ENCODE peak calls at places on chromosomes 1 and 21, in four cellular contexts. N, P, R and O are unnamed samples.

GRCh38 chr21:32814528-32814927 is 43.0 kb upstream of the PAXBP1 start:
- DNase-seq in N (no peak), P (no peak), R (no peak), O (no peak)

GRCh38 chr1:13759072-13759471 is 59.1 kb downstream of the PRDM2 start:
- DNase-seq in N (peak; percentile 53), P (no peak), R (no peak), O (no peak)

GRCh38 chr1:160520582-160520981 is 2.5 kb downstream of the SLAMF6 start:
- DNase-seq in R (no peak), N (no peak), P (no peak), O (no peak)

GRCh38 chr1:226407199-226407496 is 745 bp downstream of the PARP1 start:
- DNase-seq in R (no peak), P (no peak), N (no peak), O (no peak)

GRCh38 chr1:40312238-40313205 is 4.6 kb downstream of the COL9A2 start:
- DNase-seq in N (no peak), P (no peak), R (no peak), O (no peak)

GRCh38 chr1:41830711-41831110 is 88.0 kb downstream of the HIVEP3 start:
- DNase-seq in N (no peak), P (peak; percentile 31), R (no peak), O (no peak)

GRCh38 chr1:43600033-43601020 is 49.6 kb upstream of the KDM4A start:
- DNase-seq in R (no peak), N (peak; percentile 49), P (no peak), O (peak; percentile 40)

GRCh38 chr1:231187556-231187955 is 25.7 kb downstream of the TRIM67 start:
- DNase-seq in P (no peak), N (peak; percentile 62), R (no peak), O (no peak)

GRCh38 chr1:2583871-2584341 is 2.7 kb upstream of the PRXL2B start:
- DNase-seq in R (no peak), P (peak; percentile 11), N (peak; percentile 57), O (peak; percentile 64)

GRCh38 chr1:229537894-229538293 is 20.6 kb downstream of the ABCB10 start:
- DNase-seq in P (no peak), N (no peak), R (no peak), O (no peak)

GRCh38 chr1:145961425-145962156 is 2.8 kb downstream of the ANKRD34A start:
- DNase-seq in P (no peak), R (no peak), N (peak; percentile 44), O (no peak)
- H3K9ac ChIP-seq in P (peak overlapping the region; percentile 91), R (no peak overlapping the region), N (peak overlapping the region; percentile 83), O (no peak overlapping the region)

GRCh38 chr1:87151500-87152421 is 176.9 kb upstream of the LMO4 start:
- DNase-seq in R (peak; percentile 63), N (peak; percentile 85), P (peak; percentile 58), O (peak; percentile 85)
- H4K5ac ChIP-seq in R (no peak overlapping the region), N (no peak overlapping the region), P (peak overlapping the region; percentile 62), O (no peak overlapping the region)

GRCh38 chr1:53893999-53894636 is at the start of gene DIO1:
- DNase-seq in R (no peak), N (no peak), P (no peak), O (peak; percentile 61)
- H3K9ac ChIP-seq in R (no peak within 1 kb of the TSS), N (no peak within 1 kb of the TSS), P (no peak within 1 kb of the TSS), O (no peak within 1 kb of the TSS)

GRCh38 chr1:239718997-239719628 is 332.7 kb downstream of the CHRM3 start:
- DNase-seq in R (no peak), P (no peak), N (no peak), O (no peak)
- H4K5ac ChIP-seq in R (no peak overlapping the region), P (no peak overlapping the region), N (no peak overlapping the region), O (no peak overlapping the region)